ENCODE peak calls at places on chromosome 18, in eight cellular contexts. One of them, this sample, is unnamed.

GRCh38 chr18:2932247-2933181 is 80.4 kb downstream of the LPIN2 start:
- DNase-seq in left cardiac atrium: no peak
- DNase-seq in stimulated activated CD4-positive, alpha-beta T cell treated with anti-CD3 and anti-CD28 coated beads, Interleukin-4, amount 100 ng/mL, for 1 hour: no peak
- DNase-seq in heart left ventricle: no peak
- DNase-seq in activated gamma-delta T cell treated with Interleukin-2 at 50 U/mL for 16 hours: peak; percentile 56
- DNase-seq in breast epithelium: no peak
- DNase-seq in NCI-H524: peak; percentile 8
- DNase-seq in NCI-H1417 treated with DMSO at 0.1 percent for 48 hours: peak; percentile 3
- DNase-seq in this sample: no peak

GRCh38 chr18:35343488-35343935 is 708 bp downstream of the ZNF24 start:
- DNase-seq in left cardiac atrium: no peak
- DNase-seq in stimulated activated CD4-positive, alpha-beta T cell treated with anti-CD3 and anti-CD28 coated beads, Interleukin-4, amount 100 ng/mL, for 1 hour: no peak
- DNase-seq in heart left ventricle: no peak
- DNase-seq in activated gamma-delta T cell treated with Interleukin-2 at 50 U/mL for 16 hours: no peak
- DNase-seq in breast epithelium: no peak
- DNase-seq in NCI-H524: no peak
- DNase-seq in NCI-H1417 treated with DMSO at 0.1 percent for 48 hours: no peak
- DNase-seq in this sample: no peak

GRCh38 chr18:5413447-5413846 is 117.9 kb upstream of the ZBTB14 start:
- DNase-seq in left cardiac atrium: no peak
- DNase-seq in stimulated activated CD4-positive, alpha-beta T cell treated with anti-CD3 and anti-CD28 coated beads, Interleukin-4, amount 100 ng/mL, for 1 hour: no peak
- DNase-seq in heart left ventricle: no peak
- DNase-seq in activated gamma-delta T cell treated with Interleukin-2 at 50 U/mL for 16 hours: no peak
- DNase-seq in breast epithelium: no peak
- DNase-seq in NCI-H524: no peak
- DNase-seq in NCI-H1417 treated with DMSO at 0.1 percent for 48 hours: no peak
- DNase-seq in this sample: no peak

GRCh38 chr18:21805771-21806366 is 65.3 kb downstream of the MIB1 start:
- DNase-seq in left cardiac atrium: no peak
- DNase-seq in stimulated activated CD4-positive, alpha-beta T cell treated with anti-CD3 and anti-CD28 coated beads, Interleukin-4, amount 100 ng/mL, for 1 hour: no peak
- DNase-seq in heart left ventricle: no peak
- DNase-seq in activated gamma-delta T cell treated with Interleukin-2 at 50 U/mL for 16 hours: no peak
- DNase-seq in breast epithelium: no peak
- DNase-seq in NCI-H524: no peak
- DNase-seq in NCI-H1417 treated with DMSO at 0.1 percent for 48 hours: no peak
- DNase-seq in this sample: no peak

GRCh38 chr18:47184419-47185050 is 8.4 kb upstream of the IER3IP1 start:
- DNase-seq in left cardiac atrium: no peak
- DNase-seq in stimulated activated CD4-positive, alpha-beta T cell treated with anti-CD3 and anti-CD28 coated beads, Interleukin-4, amount 100 ng/mL, for 1 hour: no peak
- DNase-seq in heart left ventricle: no peak
- DNase-seq in activated gamma-delta T cell treated with Interleukin-2 at 50 U/mL for 16 hours: no peak
- DNase-seq in breast epithelium: no peak
- DNase-seq in NCI-H524: peak; percentile 4
- DNase-seq in NCI-H1417 treated with DMSO at 0.1 percent for 48 hours: no peak
- DNase-seq in this sample: no peak

GRCh38 chr18:3151379-3152264 is 68.1 kb downstream of the MYOM1 start:
- DNase-seq in left cardiac atrium: no peak
- DNase-seq in stimulated activated CD4-positive, alpha-beta T cell treated with anti-CD3 and anti-CD28 coated beads, Interleukin-4, amount 100 ng/mL, for 1 hour: no peak
- DNase-seq in heart left ventricle: no peak
- DNase-seq in activated gamma-delta T cell treated with Interleukin-2 at 50 U/mL for 16 hours: no peak
- DNase-seq in breast epithelium: no peak
- DNase-seq in NCI-H524: no peak
- DNase-seq in NCI-H1417 treated with DMSO at 0.1 percent for 48 hours: peak; percentile 8
- DNase-seq in this sample: no peak

GRCh38 chr18:48992791-48993555 is 42.2 kb upstream of the SMAD7 start:
- DNase-seq in left cardiac atrium: no peak
- DNase-seq in stimulated activated CD4-positive, alpha-beta T cell treated with anti-CD3 and anti-CD28 coated beads, Interleukin-4, amount 100 ng/mL, for 1 hour: no peak
- DNase-seq in heart left ventricle: no peak
- DNase-seq in activated gamma-delta T cell treated with Interleukin-2 at 50 U/mL for 16 hours: no peak
- DNase-seq in breast epithelium: no peak
- DNase-seq in NCI-H524: no peak
- DNase-seq in NCI-H1417 treated with DMSO at 0.1 percent for 48 hours: no peak
- DNase-seq in this sample: no peak

GRCh38 chr18:48837676-48838075 is 113.1 kb downstream of the SMAD7 start:
- DNase-seq in left cardiac atrium: peak; percentile 4
- DNase-seq in stimulated activated CD4-positive, alpha-beta T cell treated with anti-CD3 and anti-CD28 coated beads, Interleukin-4, amount 100 ng/mL, for 1 hour: no peak
- DNase-seq in heart left ventricle: no peak
- DNase-seq in activated gamma-delta T cell treated with Interleukin-2 at 50 U/mL for 16 hours: no peak
- DNase-seq in breast epithelium: no peak
- DNase-seq in NCI-H524: no peak
- DNase-seq in NCI-H1417 treated with DMSO at 0.1 percent for 48 hours: no peak
- DNase-seq in this sample: no peak

GRCh38 chr18:54191352-54191751 is 33.1 kb downstream of the MBD2 start:
- DNase-seq in left cardiac atrium: no peak
- DNase-seq in stimulated activated CD4-positive, alpha-beta T cell treated with anti-CD3 and anti-CD28 coated beads, Interleukin-4, amount 100 ng/mL, for 1 hour: no peak
- DNase-seq in heart left ventricle: no peak
- DNase-seq in activated gamma-delta T cell treated with Interleukin-2 at 50 U/mL for 16 hours: no peak
- DNase-seq in breast epithelium: no peak
- DNase-seq in NCI-H524: no peak
- DNase-seq in NCI-H1417 treated with DMSO at 0.1 percent for 48 hours: no peak
- DNase-seq in this sample: no peak

GRCh38 chr18:2851771-2852170 is 5.0 kb downstream of the EMILIN2 start:
- DNase-seq in left cardiac atrium: no peak
- DNase-seq in stimulated activated CD4-positive, alpha-beta T cell treated with anti-CD3 and anti-CD28 coated beads, Interleukin-4, amount 100 ng/mL, for 1 hour: no peak
- DNase-seq in heart left ventricle: no peak
- DNase-seq in activated gamma-delta T cell treated with Interleukin-2 at 50 U/mL for 16 hours: no peak
- DNase-seq in breast epithelium: no peak
- DNase-seq in NCI-H524: no peak
- DNase-seq in NCI-H1417 treated with DMSO at 0.1 percent for 48 hours: no peak
- DNase-seq in this sample: no peak

GRCh38 chr18:28189400-28190239 is 12.7 kb upstream of the CDH2 start:
- DNase-seq in left cardiac atrium: no peak
- DNase-seq in stimulated activated CD4-positive, alpha-beta T cell treated with anti-CD3 and anti-CD28 coated beads, Interleukin-4, amount 100 ng/mL, for 1 hour: no peak
- DNase-seq in heart left ventricle: no peak
- DNase-seq in activated gamma-delta T cell treated with Interleukin-2 at 50 U/mL for 16 hours: peak; percentile 11
- DNase-seq in breast epithelium: no peak
- DNase-seq in NCI-H524: no peak
- DNase-seq in NCI-H1417 treated with DMSO at 0.1 percent for 48 hours: no peak
- DNase-seq in this sample: no peak

GRCh38 chr18:44588466-44588865 is 92.2 kb upstream of the SETBP1 start:
- DNase-seq in left cardiac atrium: no peak
- DNase-seq in stimulated activated CD4-positive, alpha-beta T cell treated with anti-CD3 and anti-CD28 coated beads, Interleukin-4, amount 100 ng/mL, for 1 hour: no peak
- DNase-seq in heart left ventricle: no peak
- DNase-seq in activated gamma-delta T cell treated with Interleukin-2 at 50 U/mL for 16 hours: no peak
- DNase-seq in breast epithelium: no peak
- DNase-seq in NCI-H524: peak; percentile 66
- DNase-seq in NCI-H1417 treated with DMSO at 0.1 percent for 48 hours: no peak
- DNase-seq in this sample: no peak

GRCh38 chr18:12449040-12449814 is 41.5 kb downstream of the PRELID3A start:
- DNase-seq in left cardiac atrium: no peak
- DNase-seq in stimulated activated CD4-positive, alpha-beta T cell treated with anti-CD3 and anti-CD28 coated beads, Interleukin-4, amount 100 ng/mL, for 1 hour: no peak
- DNase-seq in heart left ventricle: no peak
- DNase-seq in activated gamma-delta T cell treated with Interleukin-2 at 50 U/mL for 16 hours: no peak
- DNase-seq in breast epithelium: no peak
- DNase-seq in NCI-H524: no peak
- DNase-seq in NCI-H1417 treated with DMSO at 0.1 percent for 48 hours: no peak
- DNase-seq in this sample: no peak

GRCh38 chr18:11994708-11995444 is 13.6 kb downstream of the IMPA2 start:
- DNase-seq in left cardiac atrium: no peak
- DNase-seq in stimulated activated CD4-positive, alpha-beta T cell treated with anti-CD3 and anti-CD28 coated beads, Interleukin-4, amount 100 ng/mL, for 1 hour: no peak
- DNase-seq in heart left ventricle: no peak
- DNase-seq in activated gamma-delta T cell treated with Interleukin-2 at 50 U/mL for 16 hours: no peak
- DNase-seq in breast epithelium: no peak
- DNase-seq in NCI-H524: no peak
- DNase-seq in NCI-H1417 treated with DMSO at 0.1 percent for 48 hours: no peak
- DNase-seq in this sample: no peak

GRCh38 chr18:75276813-75277628 is 66.4 kb downstream of the TSHZ1 start:
- DNase-seq in left cardiac atrium: no peak
- DNase-seq in stimulated activated CD4-positive, alpha-beta T cell treated with anti-CD3 and anti-CD28 coated beads, Interleukin-4, amount 100 ng/mL, for 1 hour: no peak
- DNase-seq in heart left ventricle: no peak
- DNase-seq in activated gamma-delta T cell treated with Interleukin-2 at 50 U/mL for 16 hours: no peak
- DNase-seq in breast epithelium: no peak
- DNase-seq in NCI-H524: no peak
- DNase-seq in NCI-H1417 treated with DMSO at 0.1 percent for 48 hours: no peak
- DNase-seq in this sample: no peak

GRCh38 chr18:48750485-48751175 is 200.1 kb downstream of the SMAD7 start:
- DNase-seq in left cardiac atrium: peak; percentile 65
- DNase-seq in stimulated activated CD4-positive, alpha-beta T cell treated with anti-CD3 and anti-CD28 coated beads, Interleukin-4, amount 100 ng/mL, for 1 hour: no peak
- DNase-seq in heart left ventricle: peak; percentile 61
- DNase-seq in activated gamma-delta T cell treated with Interleukin-2 at 50 U/mL for 16 hours: no peak
- DNase-seq in breast epithelium: no peak
- DNase-seq in NCI-H524: no peak
- DNase-seq in NCI-H1417 treated with DMSO at 0.1 percent for 48 hours: no peak
- DNase-seq in this sample: no peak

GRCh38 chr18:28855524-28855923 is 678.6 kb upstream of the CDH2 start:
- DNase-seq in left cardiac atrium: no peak
- DNase-seq in stimulated activated CD4-positive, alpha-beta T cell treated with anti-CD3 and anti-CD28 coated beads, Interleukin-4, amount 100 ng/mL, for 1 hour: no peak
- DNase-seq in heart left ventricle: no peak
- DNase-seq in activated gamma-delta T cell treated with Interleukin-2 at 50 U/mL for 16 hours: no peak
- DNase-seq in breast epithelium: no peak
- DNase-seq in NCI-H524: no peak
- DNase-seq in NCI-H1417 treated with DMSO at 0.1 percent for 48 hours: no peak
- DNase-seq in this sample: no peak

This sample was measured in stimulated activated naive CD4-positive, alpha-beta T cell treated with Interleukin-2 at 50 U/mL for 16 hours.